ENCODE peak calls at places on chromosome 3, in five cellular contexts. One of them, this sample, is unnamed.

GRCh38 chr3:181326637-181327223 is 337.2 kb upstream of the DNAJC19 start:
- DNase-seq in coronary artery: no peak
- DNase-seq in stimulated activated CD8-positive, alpha-beta memory T cell treated with anti-CD3 and anti-CD28 coated beads, Interleukin-2, amount 100 ng/mL, for 1 hour: no peak
- DNase-seq in GM04504: no peak
- DNase-seq in AG08396: peak; percentile 6
- DNase-seq in this sample: no peak

GRCh38 chr3:52321481-52321880 is 5.4 kb downstream of the DNAH1 start:
- DNase-seq in coronary artery: no peak
- DNase-seq in stimulated activated CD8-positive, alpha-beta memory T cell treated with anti-CD3 and anti-CD28 coated beads, Interleukin-2, amount 100 ng/mL, for 1 hour: no peak
- DNase-seq in GM04504: no peak
- DNase-seq in AG08396: no peak
- DNase-seq in this sample: no peak

GRCh38 chr3:40853474-40853873 is 328.7 kb downstream of the ZNF621 start:
- DNase-seq in coronary artery: no peak
- DNase-seq in stimulated activated CD8-positive, alpha-beta memory T cell treated with anti-CD3 and anti-CD28 coated beads, Interleukin-2, amount 100 ng/mL, for 1 hour: no peak
- DNase-seq in GM04504: no peak
- DNase-seq in AG08396: no peak
- DNase-seq in this sample: no peak

GRCh38 chr3:187044206-187044605 is 95.1 kb downstream of the RPL39L start:
- DNase-seq in coronary artery: no peak
- DNase-seq in stimulated activated CD8-positive, alpha-beta memory T cell treated with anti-CD3 and anti-CD28 coated beads, Interleukin-2, amount 100 ng/mL, for 1 hour: no peak
- DNase-seq in GM04504: no peak
- DNase-seq in AG08396: no peak
- DNase-seq in this sample: no peak

GRCh38 chr3:129893616-129894070 is at the start of gene TMCC1:
- DNase-seq in coronary artery: no peak
- DNase-seq in stimulated activated CD8-positive, alpha-beta memory T cell treated with anti-CD3 and anti-CD28 coated beads, Interleukin-2, amount 100 ng/mL, for 1 hour: peak; percentile 84
- DNase-seq in GM04504: peak; percentile 69
- DNase-seq in AG08396: peak; percentile 98
- DNase-seq in this sample: no peak

GRCh38 chr3:56115698-56116097 is 352.6 kb downstream of the ERC2 start:
- DNase-seq in coronary artery: no peak
- DNase-seq in stimulated activated CD8-positive, alpha-beta memory T cell treated with anti-CD3 and anti-CD28 coated beads, Interleukin-2, amount 100 ng/mL, for 1 hour: no peak
- DNase-seq in GM04504: no peak
- DNase-seq in AG08396: no peak
- DNase-seq in this sample: no peak

GRCh38 chr3:12316721-12317351 is 28.0 kb downstream of the PPARG start:
- DNase-seq in coronary artery: no peak
- DNase-seq in stimulated activated CD8-positive, alpha-beta memory T cell treated with anti-CD3 and anti-CD28 coated beads, Interleukin-2, amount 100 ng/mL, for 1 hour: no peak
- DNase-seq in GM04504: no peak
- DNase-seq in AG08396: no peak
- DNase-seq in this sample: no peak

GRCh38 chr3:147937341-147937740 is 528.2 kb downstream of the ZIC1 start:
- DNase-seq in coronary artery: no peak
- DNase-seq in stimulated activated CD8-positive, alpha-beta memory T cell treated with anti-CD3 and anti-CD28 coated beads, Interleukin-2, amount 100 ng/mL, for 1 hour: no peak
- DNase-seq in GM04504: no peak
- DNase-seq in AG08396: peak; percentile 4
- DNase-seq in this sample: no peak

GRCh38 chr3:136632625-136633081 is 119.5 kb downstream of the STAG1 start:
- DNase-seq in coronary artery: no peak
- DNase-seq in stimulated activated CD8-positive, alpha-beta memory T cell treated with anti-CD3 and anti-CD28 coated beads, Interleukin-2, amount 100 ng/mL, for 1 hour: no peak
- DNase-seq in GM04504: no peak
- DNase-seq in AG08396: no peak
- DNase-seq in this sample: no peak

GRCh38 chr3:43217633-43218032 is 68.7 kb upstream of the SNRK start:
- DNase-seq in coronary artery: no peak
- DNase-seq in stimulated activated CD8-positive, alpha-beta memory T cell treated with anti-CD3 and anti-CD28 coated beads, Interleukin-2, amount 100 ng/mL, for 1 hour: no peak
- DNase-seq in GM04504: no peak
- DNase-seq in AG08396: no peak
- DNase-seq in this sample: no peak

GRCh38 chr3:123698813-123699212 is 114.0 kb upstream of the HACD2 start:
- DNase-seq in coronary artery: no peak
- DNase-seq in stimulated activated CD8-positive, alpha-beta memory T cell treated with anti-CD3 and anti-CD28 coated beads, Interleukin-2, amount 100 ng/mL, for 1 hour: no peak
- DNase-seq in GM04504: no peak
- DNase-seq in AG08396: no peak
- DNase-seq in this sample: no peak

GRCh38 chr3:126554560-126555525 is 3.9 kb downstream of the C3orf22 start:
- DNase-seq in coronary artery: peak; percentile 41
- DNase-seq in stimulated activated CD8-positive, alpha-beta memory T cell treated with anti-CD3 and anti-CD28 coated beads, Interleukin-2, amount 100 ng/mL, for 1 hour: no peak
- DNase-seq in GM04504: no peak
- DNase-seq in AG08396: no peak
- DNase-seq in this sample: no peak

This sample was measured in HS-27A.